ENCODE peak calls at places on chromosomes 1 and 21, in eight cellular contexts. T, H, C, M, I, S, N and O are unnamed samples.

GRCh38 chr1:44812822-44813543 is 4.7 kb downstream of the BTBD19 start:
- DNase-seq in H (peak), N (no peak), S (no peak), M (no peak), T (no peak), C (no peak), I (no peak), O (no peak)

GRCh38 chr1:175887981-175888428 is 144.6 kb upstream of the TNR start:
- DNase-seq in S (peak), C (no peak), N (peak), I (peak), H (peak), T (peak), M (peak), O (peak)

GRCh38 chr1:232421143-232421796 is 208.7 kb downstream of the SIPA1L2 start:
- DNase-seq in N (no peak), S (no peak), T (no peak), C (no peak), M (no peak), I (no peak), H (no peak), O (no peak)

GRCh38 chr1:82318921-82319320 is 518.2 kb downstream of the ADGRL2 start:
- DNase-seq in I (no peak), M (no peak), N (no peak), H (no peak), C (no peak), S (no peak), T (no peak), O (no peak)

GRCh38 chr1:30419246-30419720 is 304.1 kb downstream of the MATN1 start:
- DNase-seq in T (peak), C (no peak), M (no peak), H (no peak), N (no peak), S (no peak), I (no peak), O (no peak)

GRCh38 chr1:239250353-239251035 is 135.9 kb upstream of the CHRM3 start:
- DNase-seq in N (peak), H (peak), T (no peak), I (peak), S (no peak), C (no peak), M (no peak), O (no peak)

GRCh38 chr21:33491373-33492102 is at the start of gene DNAJC28:
- DNase-seq in T (peak), M (peak), S (peak), H (peak), C (peak), I (peak), N (peak), O (peak)

GRCh38 chr1:63323866-63324778 is 1.8 kb downstream of the FOXD3 start:
- DNase-seq in H (no peak), I (no peak), C (no peak), T (no peak), M (no peak), N (no peak), S (no peak), O (no peak)

GRCh38 chr21:17438642-17439041 is 74.2 kb upstream of the CXADR start:
- DNase-seq in S (no peak), H (no peak), T (no peak), C (no peak), M (no peak), I (no peak), N (no peak), O (no peak)

GRCh38 chr1:181144238-181144637 is 55.7 kb downstream of the IER5 start:
- DNase-seq in I (no peak), S (no peak), T (no peak), H (no peak), N (no peak), C (no peak), M (no peak), O (no peak)

DNA sequence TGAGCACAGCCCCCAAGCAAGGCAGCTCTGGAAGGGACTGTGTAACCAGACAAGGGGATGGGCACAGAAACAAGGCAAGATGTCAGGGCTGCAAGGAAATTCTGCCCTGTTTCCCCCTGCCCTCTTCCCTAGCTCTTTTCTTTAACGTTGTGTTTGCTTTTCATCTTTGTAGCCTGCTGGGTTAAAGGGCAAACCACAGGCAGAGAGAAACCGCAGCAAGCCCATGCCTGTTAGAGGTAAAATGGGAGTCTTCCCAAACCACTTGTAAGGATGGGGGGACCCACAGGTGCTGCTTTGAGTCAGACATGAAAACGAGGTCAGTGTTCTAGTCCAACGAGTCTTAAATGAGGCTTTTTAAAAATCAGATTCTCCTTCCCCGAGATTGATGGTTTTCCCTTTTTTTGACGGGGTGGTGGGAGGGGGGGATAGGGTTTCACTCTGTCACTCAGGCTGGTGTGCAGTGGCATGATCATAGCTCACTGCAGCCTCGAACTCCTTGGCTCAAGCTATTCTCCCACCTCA is 13.3 kb downstream of the TGFBR3 start:
- DNase-seq in M (no peak), H (no peak), N (peak), C (no peak), S (no peak), I (no peak), T (no peak), O (no peak)
- H3K4me3 ChIP-seq in M (peak), H (no peak), N (no peak), C (no peak), S (no peak), I (no peak), T (no peak), O (no peak)

GRCh38 chr1:164723296-164723731 is 164.3 kb downstream of the PBX1 start:
- DNase-seq in N (no peak), H (peak), C (no peak), S (no peak), I (peak), M (no peak), T (no peak), O (no peak)
- H3K4me3 ChIP-seq in N (no peak), H (no peak), C (no peak), S (no peak), I (no peak), M (no peak), T (no peak), O (no peak)

GRCh38 chr1:231332761-231333160 is 4.9 kb downstream of the EXOC8 start:
- DNase-seq in H (no peak), I (no peak), T (no peak), S (no peak), M (no peak), N (no peak), C (no peak), O (no peak)
- H3K4me3 ChIP-seq in H (no peak), I (no peak), T (no peak), S (no peak), M (no peak), N (peak), C (no peak), O (no peak)

GRCh38 chr1:27873671-27874384 is 1.5 kb downstream of the THEMIS2 start:
- DNase-seq in T (no peak), H (peak), M (no peak), C (no peak), I (no peak), S (no peak), N (no peak), O (no peak)
- H3K4me3 ChIP-seq in T (peak), H (no peak), M (no peak), C (peak), I (peak), S (no peak), N (no peak), O (peak)

GRCh38 chr1:115337633-115338456 is at the start of gene NGF:
- DNase-seq in M (no peak), T (peak), S (peak), C (no peak), I (no peak), H (peak), N (peak), O (peak)
- H3K4me3 ChIP-seq in M (peak), T (peak), S (peak), C (no peak), I (peak), H (no peak), N (peak), O (peak)

DNA sequence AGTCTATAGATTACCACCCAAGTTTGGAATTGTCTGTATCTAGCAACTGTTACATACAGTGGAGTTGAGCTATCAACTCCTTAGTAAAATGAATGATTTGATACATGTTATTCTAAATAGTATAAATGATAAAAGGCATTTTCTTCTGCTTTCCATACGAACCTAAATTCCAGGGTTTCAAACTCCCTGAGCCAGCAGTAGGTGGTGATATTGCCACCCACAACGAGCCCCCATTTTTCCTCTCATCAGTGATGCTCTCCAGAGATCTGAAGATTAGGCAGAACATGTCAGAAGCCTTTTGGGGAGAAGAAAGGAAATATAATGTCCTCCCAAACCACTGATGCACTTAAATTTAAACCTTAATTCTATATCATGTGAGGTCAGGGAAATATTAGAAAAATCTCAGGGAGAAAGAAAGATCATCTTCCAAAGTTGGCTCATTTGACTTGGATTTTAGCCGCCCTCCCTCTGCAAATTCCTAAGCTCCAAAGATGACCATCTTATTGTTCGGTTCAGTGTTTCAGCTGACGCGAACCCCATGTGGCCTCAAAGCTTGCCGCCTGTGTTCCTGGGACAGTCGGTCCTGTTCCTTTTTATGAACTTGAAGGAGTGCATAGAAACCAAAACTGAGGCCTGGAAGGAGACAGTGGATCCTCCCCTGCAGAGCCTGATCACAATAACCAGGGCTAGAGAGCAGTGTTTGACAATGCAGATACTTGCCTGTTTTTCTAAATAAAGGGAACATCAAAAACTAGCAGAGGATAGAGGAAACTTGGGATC is 2.3 kb downstream of the EVA1C start:
- DNase-seq in S (peak), T (no peak), C (no peak), M (no peak), H (no peak), N (peak), I (no peak), O (no peak)
- H3K4me3 ChIP-seq in S (no peak), T (peak), C (no peak), M (peak), H (no peak), N (peak), I (peak), O (peak)